ENCODE peak calls at places on chromosomes 5 and 9, in six cellular contexts. U is HepG2, V is K562, J is GM12891, G is H1, M is GM12878. Q is an unnamed sample.
A peak's percentile ranks its signal among the peaks of the same experiment; 100 is the strongest.

GRCh38 chr9:6968271-6968670 is 210.5 kb downstream of the KDM4C start:
- DNase-seq in U (no peak), V (no peak), J (no peak), G (no peak), M (no peak), Q (no peak)

GRCh38 chr5:32369542-32370155 is 56.9 kb upstream of the MTMR12 start:
- DNase-seq in U (no peak), V (no peak), J (no peak), G (no peak), M (no peak), Q (no peak)

GRCh38 chr9:32177389-32177788 is 207.1 kb upstream of the ACO1 start:
- DNase-seq in U (no peak), V (no peak), J (no peak), G (no peak), M (no peak), Q (no peak)

GRCh38 chr5:34688015-34688800 is 32.1 kb downstream of the RAI14 start:
- DNase-seq in U (no peak), V (no peak), J (no peak), G (no peak), M (no peak), Q (no peak)

GRCh38 chr5:164256954-164257353 is 751.5 kb downstream of the MAT2B start:
- DNase-seq in U (no peak), V (no peak), J (no peak), G (no peak), M (no peak), Q (no peak)

GRCh38 chr5:57037355-57037754 is 85.4 kb upstream of the MIER3 start:
- DNase-seq in U (peak; percentile 8), V (peak; percentile 44), J (no peak), G (peak; percentile 58), M (no peak), Q (no peak)

GRCh38 chr9:37197158-37198033 is 77.0 kb downstream of the ZCCHC7 start:
- DNase-seq in U (no peak), V (peak; percentile 82), J (no peak), G (no peak), M (peak; percentile 79), Q (no peak)

GRCh38 chr5:97231025-97231636 is 48.1 kb upstream of the RIOK2 start:
- DNase-seq in U (peak; percentile 70), V (peak; percentile 30), J (no peak), G (no peak), M (peak; percentile 20), Q (peak; percentile 3)

GRCh38 chr9:136717399-136717798 is 5.0 kb downstream of the DIPK1B start:
- DNase-seq in U (no peak), V (no peak), J (no peak), G (no peak), M (no peak), Q (no peak)

GRCh38 chr5:53249529-53249928 is 140.0 kb upstream of the MOCS2 start:
- DNase-seq in U (no peak), V (no peak), J (no peak), G (no peak), M (no peak), Q (no peak)

GRCh38 chr9:134328341-134328840 is 2.1 kb downstream of the RXRA start:
- DNase-seq in U (peak; percentile 89), V (no peak), J (no peak), G (no peak), M (no peak), Q (no peak)

GRCh38 chr5:14816999-14817761 is 54.4 kb downstream of the ANKH start:
- DNase-seq in U (no peak), V (no peak), J (no peak), G (no peak), M (no peak), Q (no peak)

GRCh38 chr9:37511006-37511714 is 25.4 kb downstream of the POLR1E start:
- DNase-seq in U (peak; percentile 29), V (peak; percentile 62), J (no peak), G (peak; percentile 72), M (no peak), Q (no peak)

GRCh38 chr9:131095666-131096489 is 453 bp upstream of the AIF1L start:
- DNase-seq in U (peak; percentile 56), V (peak; percentile 100), J (peak; percentile 62), G (peak; percentile 88), M (no peak), Q (no peak)

GRCh38 chr5:151595411-151595826 is 4.3 kb upstream of the FAT2 start:
- DNase-seq in U (no peak), V (no peak), J (no peak), G (no peak), M (no peak), Q (no peak)

GRCh38 chr5:168681556-168682183 is 102.5 kb upstream of the PANK3 start:
- DNase-seq in U (peak; percentile 16), V (no peak), J (no peak), G (no peak), M (no peak), Q (no peak)

GRCh38 chr5:179526978-179527377 is 23.4 kb upstream of the RUFY1 start:
- DNase-seq in U (no peak), V (no peak), J (no peak), G (no peak), M (no peak), Q (no peak)

GRCh38 chr5:133124891-133125290 is 73.1 kb downstream of the HSPA4 start:
- DNase-seq in U (no peak), V (no peak), J (no peak), G (no peak), M (no peak), Q (no peak)

GRCh38 chr9:112846528-112847488 is 43.9 kb downstream of the SLC46A2 start:
- DNase-seq in U (no peak), V (no peak), J (no peak), G (peak; percentile 58), M (no peak), Q (no peak)

GRCh38 chr9:112848316-112849151 is 42.1 kb downstream of the SLC46A2 start:
- DNase-seq in U (no peak), V (no peak), J (no peak), G (peak; percentile 51), M (no peak), Q (no peak)

GRCh38 chr9:112842555-112842954 is 48.1 kb downstream of the SLC46A2 start:
- DNase-seq in U (no peak), V (no peak), J (no peak), G (no peak), M (no peak), Q (no peak)

GRCh38 chr9:112841261-112841660 is 49.4 kb downstream of the SLC46A2 start:
- DNase-seq in U (peak; percentile 77), V (no peak), J (no peak), G (no peak), M (no peak), Q (no peak)

GRCh38 chr9:112844771-112845542 is 45.7 kb downstream of the SLC46A2 start:
- DNase-seq in U (peak; percentile 52), V (peak; percentile 85), J (no peak), G (peak; percentile 95), M (peak; percentile 24), Q (peak; percentile 58)
- TF ChIP-seq POLR2AphosphoS5 in U (no peak), V (no peak), J (no peak), G (no peak), M (no peak), Q (no peak)

DNA sequence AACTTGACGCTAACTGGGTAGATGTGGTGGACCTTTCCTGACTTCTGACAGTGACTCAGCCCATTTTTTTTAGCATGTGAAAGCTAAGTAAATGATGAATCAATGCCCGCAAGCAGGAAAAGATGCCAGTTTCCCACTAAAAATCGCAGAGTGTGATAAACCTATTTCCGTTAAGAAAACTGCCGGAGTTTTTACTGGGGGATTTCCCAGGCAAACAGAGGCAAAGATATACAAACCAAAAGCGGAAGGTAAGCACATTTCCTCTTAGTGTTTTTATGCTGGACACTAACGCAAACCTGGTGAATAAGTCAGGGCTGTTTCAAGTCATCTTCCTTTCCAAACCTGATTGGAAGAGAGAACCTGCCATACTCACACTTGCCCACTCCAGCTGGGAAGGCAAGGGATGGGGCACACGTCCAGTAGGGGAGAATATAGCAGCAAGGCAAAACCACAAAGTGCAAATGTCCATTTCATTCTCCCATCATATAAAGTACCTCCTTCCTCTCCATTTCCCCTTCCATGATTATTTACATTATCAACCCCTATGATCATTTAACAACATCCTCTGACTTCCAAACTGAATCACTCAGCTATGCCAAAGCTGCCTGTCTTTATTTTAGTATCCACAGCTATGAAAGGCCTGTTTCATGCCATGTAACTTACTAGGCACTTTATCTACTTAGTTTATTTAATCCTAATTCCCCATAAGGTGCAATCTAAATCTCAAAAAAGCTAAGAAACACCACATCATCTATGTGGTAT is 349.8 kb upstream of the RFX3 start:
- DNase-seq in U (no peak), V (no peak), J (no peak), G (no peak), M (no peak), Q (no peak)
- TF ChIP-seq TAF1 in U (no peak), V (no peak), J (no peak), G (no peak), M (no peak), Q (no peak)

DNA sequence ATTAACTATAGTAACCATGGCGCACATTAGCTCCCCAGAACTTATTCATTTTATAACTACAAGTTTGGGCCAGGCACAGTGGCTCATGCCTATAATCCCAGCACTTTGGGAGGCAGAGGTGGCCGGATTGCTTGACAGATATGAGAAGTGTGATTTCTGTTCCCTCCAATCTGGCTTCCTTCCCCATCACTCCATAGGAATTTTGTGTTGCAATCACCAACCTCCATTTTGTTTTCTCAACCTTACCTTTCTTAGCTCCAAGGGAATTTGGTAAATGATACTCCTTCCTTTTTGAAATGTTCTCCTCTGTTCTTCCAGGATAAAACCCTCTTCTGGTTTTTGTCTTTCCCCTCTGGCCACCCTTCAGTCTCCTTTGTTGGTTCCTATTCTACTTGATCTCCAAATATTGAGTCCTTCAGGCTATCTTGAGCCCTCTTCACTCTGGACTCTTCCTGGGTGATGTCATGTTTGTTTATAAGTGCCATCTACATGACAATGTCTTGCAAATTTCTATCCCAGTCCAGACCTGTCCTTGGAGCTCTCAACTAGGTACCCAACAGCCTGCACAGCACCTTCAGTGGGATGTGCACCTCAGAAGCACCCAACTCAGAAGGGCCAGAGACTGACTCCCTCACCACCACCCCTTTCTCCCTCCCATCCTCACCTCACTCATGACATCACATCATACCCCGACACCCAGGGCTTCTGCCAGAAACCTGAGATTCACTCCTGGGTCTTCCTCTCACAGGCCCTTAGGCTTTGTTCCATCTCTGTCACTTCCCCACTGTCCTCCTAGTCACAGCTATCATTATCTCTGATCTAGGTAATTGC is 14.6 kb downstream of the TXN start:
- DNase-seq in U (no peak), V (no peak), J (no peak), G (no peak), M (no peak), Q (no peak)
- TF ChIP-seq POLR2A in U (no peak), V (peak; percentile 12), J (peak; percentile 64), G (no peak), M (peak; percentile 43), Q (peak; percentile 44)

DNA sequence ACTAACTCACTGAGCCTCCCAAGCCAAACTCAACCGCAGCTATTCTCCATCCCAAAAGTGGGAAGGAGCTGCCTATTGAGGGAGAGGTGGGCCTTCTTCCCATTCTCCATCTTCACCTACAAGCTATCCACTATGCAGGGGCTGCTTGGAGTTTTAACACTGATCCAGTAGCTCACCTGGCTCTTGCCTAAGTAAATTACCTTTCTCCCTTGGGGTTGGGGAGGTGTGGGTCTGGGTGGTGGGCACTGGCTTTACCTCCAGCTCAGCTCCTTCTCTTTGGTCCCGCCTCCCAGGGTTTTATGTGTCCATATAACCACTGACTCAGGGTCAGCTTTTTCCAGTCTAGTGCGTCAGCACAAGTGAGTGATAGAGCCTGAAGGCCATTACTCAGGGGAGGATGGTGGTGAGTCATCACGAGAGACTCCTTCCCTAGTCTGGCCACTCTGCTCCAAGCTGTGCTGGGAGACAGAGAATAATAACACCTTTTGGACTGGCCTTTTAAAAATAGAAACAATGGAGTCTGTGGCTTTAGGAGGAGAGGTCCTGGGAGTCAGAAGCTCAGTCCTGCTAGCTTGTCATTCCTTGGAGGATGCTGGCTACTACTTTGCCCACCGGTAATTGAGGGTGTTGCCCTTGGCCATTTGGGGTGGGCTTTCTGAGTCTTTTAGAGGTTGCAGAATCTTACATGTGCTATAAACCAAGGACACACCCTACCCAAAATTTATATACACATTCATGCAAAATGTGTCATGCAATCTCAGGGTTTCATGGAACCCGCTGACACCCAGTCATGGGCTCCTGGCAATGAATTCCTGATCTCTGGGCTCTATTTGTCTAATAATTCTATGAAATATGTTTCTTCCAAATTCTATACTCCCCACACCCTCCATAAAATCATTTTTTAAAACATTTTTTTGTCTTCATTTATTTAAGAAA is 35.6 kb upstream of the ATP6V1G1 start:
- DNase-seq in U (peak; percentile 69), V (peak; percentile 69), J (no peak), G (no peak), M (no peak), Q (no peak)
- TF ChIP-seq POLR2AphosphoS5 in U (no peak), V (no peak), J (no peak), G (no peak), M (no peak), Q (no peak)